ENCODE peak calls at places on chromosomes 2 and 18, in ten cellular contexts. F is H54; M is dorsolateral prefrontal cortex; P is RWPE1; Z is lower lobe of right lung; O is Caco-2; J is GM23338; S is SK-MEL-5; E is IMR-90; D is activated naive CD4-positive, alpha-beta T cell. U is an unnamed sample.

GRCh38 chr2:128781166-128781887 is 462.7 kb upstream of the HS6ST1 start:
- DNase-seq in F (no peak), D (no peak), J (no peak), Z (no peak), O (no peak), S (no peak), P (no peak), E (no peak), M (peak), U (no peak)

GRCh38 chr2:13193900-13194299 is 477.2 kb downstream of the TRIB2 start:
- DNase-seq in P (peak), E (peak), Z (no peak), O (no peak), D (no peak), J (peak), M (no peak), F (no peak), S (peak), U (no peak)

GRCh38 chr2:218407717-218408116 is 8.0 kb downstream of the CTDSP1 start:
- DNase-seq in J (no peak), Z (peak), P (no peak), S (no peak), O (no peak), M (no peak), F (no peak), D (no peak), E (no peak), U (no peak)

GRCh38 chr18:75128911-75129716 is 79.8 kb downstream of the PTGR3 start:
- DNase-seq in Z (no peak), F (no peak), D (no peak), M (no peak), S (no peak), J (no peak), O (no peak), E (no peak), P (no peak), U (no peak)

GRCh38 chr2:31384771-31385276 is 29.7 kb downstream of the XDH start:
- DNase-seq in O (no peak), P (peak), M (no peak), E (peak), D (no peak), F (peak), S (peak), J (no peak), Z (no peak), U (no peak)

GRCh38 chr2:43898134-43898957 is 59.6 kb downstream of the ABCG8 start:
- DNase-seq in S (no peak), P (no peak), O (no peak), D (no peak), Z (peak), F (no peak), M (no peak), J (no peak), E (peak), U (no peak)

GRCh38 chr2:113064898-113065297 is 2.9 kb upstream of the IL1F10 start:
- DNase-seq in D (no peak), Z (no peak), S (no peak), J (no peak), F (no peak), E (no peak), P (no peak), M (no peak), O (no peak), U (no peak)

GRCh38 chr2:16321256-16321655 is 344.4 kb downstream of the CYRIA start:
- DNase-seq in E (no peak), D (no peak), Z (no peak), F (no peak), P (no peak), J (no peak), M (no peak), O (no peak), S (no peak), U (no peak)

GRCh38 chr2:101983486-101983885 is 8.3 kb upstream of the IL1R2 start:
- DNase-seq in S (no peak), O (no peak), M (no peak), D (no peak), E (no peak), F (no peak), J (no peak), P (peak), Z (no peak), U (no peak)

GRCh38 chr18:14577971-14578370 is 34.6 kb upstream of the POTEC start:
- DNase-seq in D (no peak), Z (no peak), J (no peak), S (no peak), P (no peak), M (no peak), F (no peak), E (no peak), O (no peak), U (no peak)

GRCh38 chr2:114082731-114083433 is 193.0 kb downstream of the ACTR3 start:
- DNase-seq in J (no peak), F (no peak), M (no peak), D (no peak), P (no peak), O (no peak), Z (no peak), E (no peak), S (no peak), U (no peak)

GRCh38 chr2:161101406-161101805 is 58.8 kb upstream of the TANK start:
- DNase-seq in P (no peak), O (no peak), E (no peak), D (no peak), Z (no peak), F (no peak), J (peak), S (no peak), M (no peak), U (no peak)